ENCODE peak calls at places on chromosomes 11 and 22, in ten cellular contexts. G is IMR-90, Z is cardiac fibroblast, T is MCF 10A, R is glutamatergic neuron, B is ovary, A is tibial nerve, Y is BJ, J is bronchial epithelial cell, O is kidney epithelial cell. K is an unnamed sample.

GRCh38 chr11:130313383-130314183 is 1.1 kb downstream of the ZBTB44 start:
- DNase-seq in R (no peak), J (peak), A (no peak), B (no peak), O (no peak), Y (no peak), T (peak), G (peak), Z (no peak), K (no peak)

GRCh38 chr11:123590296-123590912 is 64.0 kb downstream of the SCN3B start:
- DNase-seq in J (peak), O (peak), B (no peak), T (peak), R (no peak), A (peak), Y (peak), G (peak), Z (peak), K (peak)

GRCh38 chr11:45146072-45147016 is at the start of gene PRDM11:
- DNase-seq in Z (peak), A (no peak), R (peak), O (no peak), J (peak), B (peak), Y (no peak), T (peak), G (peak), K (peak)

GRCh38 chr11:126494831-126495230 is 139.3 kb downstream of the ST3GAL4 start:
- DNase-seq in O (no peak), Z (no peak), T (no peak), Y (no peak), A (no peak), G (no peak), J (no peak), B (no peak), R (no peak), K (no peak)

GRCh38 chr11:92048415-92048814 is 176.2 kb upstream of the FAT3 start:
- DNase-seq in J (peak), G (no peak), O (no peak), Y (no peak), R (no peak), T (peak), B (no peak), A (no peak), Z (no peak), K (no peak)

GRCh38 chr22:27175444-27175843 is 518.1 kb downstream of the MIAT start:
- DNase-seq in Y (no peak), G (no peak), B (no peak), O (no peak), J (peak), R (no peak), T (no peak), Z (no peak), A (no peak), K (no peak)

GRCh38 chr11:81569999-81570398 is 1163.7 kb downstream of the FAM181B start:
- DNase-seq in J (no peak), A (no peak), Z (no peak), Y (no peak), T (no peak), O (no peak), B (no peak), G (no peak), R (no peak), K (no peak)

GRCh38 chr11:45599161-45599943 is 66.1 kb downstream of the CHST1 start:
- DNase-seq in B (no peak), Y (no peak), T (no peak), Z (no peak), R (no peak), J (no peak), G (no peak), A (no peak), O (no peak), K (no peak)

GRCh38 chr11:71420455-71421241 is 27.5 kb downstream of the DHCR7 start:
- DNase-seq in B (no peak), T (peak), Z (peak), R (peak), O (peak), J (peak), Y (no peak), A (no peak), G (peak), K (peak)

GRCh38 chr11:85663781-85664560 is 958 bp downstream of the CREBZF start:
- DNase-seq in G (peak), B (peak), Y (no peak), A (peak), Z (peak), T (peak), O (no peak), J (peak), R (peak), K (no peak)

GRCh38 chr11:126890561-126890960 is 110.0 kb downstream of the KIRREL3 start:
- DNase-seq in Y (no peak), J (no peak), G (no peak), O (no peak), T (no peak), B (no peak), R (no peak), A (no peak), Z (no peak), K (no peak)

GRCh38 chr11:132866783-132867545 is 665.3 kb downstream of the OPCML start:
- DNase-seq in Y (no peak), Z (no peak), O (peak), G (peak), R (no peak), T (peak), J (peak), B (no peak), A (no peak), K (no peak)

GRCh38 chr11:6889835-6890234 is 2.5 kb downstream of the OR2D2 start:
- DNase-seq in Y (no peak), J (no peak), G (no peak), A (no peak), T (no peak), R (no peak), B (no peak), Z (no peak), O (no peak), K (no peak)

GRCh38 chr11:130418756-130419155 is 9.7 kb downstream of the ADAMTS8 start:
- DNase-seq in B (no peak), T (no peak), O (no peak), Z (peak), A (no peak), J (no peak), R (no peak), Y (no peak), G (peak), K (no peak)

GRCh38 chr11:72722050-72722748 is 30.0 kb downstream of the ARAP1 start:
- DNase-seq in R (peak), Z (peak), Y (peak), T (peak), A (peak), B (peak), G (peak), J (peak), O (peak), K (peak)

GRCh38 chr22:39520874-39521857 is 804 bp downstream of the ATF4 start:
- DNase-seq in T (peak), Z (peak), Y (no peak), R (peak), O (no peak), B (peak), G (peak), J (no peak), A (peak), K (peak)

GRCh38 chr11:118872403-118872821 is 11.3 kb upstream of the CXCR5 start:
- DNase-seq in R (no peak), B (peak), Y (no peak), O (no peak), T (no peak), Z (no peak), J (no peak), A (no peak), G (no peak), K (no peak)

GRCh38 chr11:118877487-118878173 is 6.1 kb upstream of the CXCR5 start:
- DNase-seq in G (no peak), Z (no peak), R (no peak), J (no peak), B (no peak), A (no peak), T (no peak), O (no peak), Y (no peak), K (no peak)

GRCh38 chr11:118870396-118871343 is 13.0 kb upstream of the CXCR5 start:
- DNase-seq in R (no peak), G (peak), T (no peak), A (peak), J (no peak), Y (no peak), B (peak), Z (peak), O (peak), K (no peak)

GRCh38 chr11:118876261-118876660 is 7.4 kb upstream of the CXCR5 start:
- DNase-seq in Y (no peak), R (no peak), G (no peak), T (no peak), J (no peak), B (no peak), A (no peak), Z (no peak), O (no peak), K (no peak)

GRCh38 chr11:118873804-118874203 is 9.9 kb upstream of the CXCR5 start:
- DNase-seq in Z (no peak), B (no peak), T (no peak), J (no peak), G (no peak), O (no peak), R (no peak), A (no peak), Y (no peak), K (no peak)
- TF ChIP-seq CTCF in Z (no peak), B (no peak), T (no peak), J (no peak), G (no peak), O (no peak), R (no peak), A (no peak), Y (no peak), K (no peak)

GRCh38 chr22:19168088-19168890 is 10.2 kb downstream of the SLC25A1 start:
- DNase-seq in O (no peak), Y (no peak), J (no peak), A (no peak), R (no peak), B (no peak), Z (no peak), T (no peak), G (no peak), K (no peak)
- TF ChIP-seq CTCF in O (no peak), Y (peak), J (peak), A (no peak), R (no peak), B (no peak), Z (no peak), T (no peak), G (no peak), K (no peak)

GRCh38 chr22:42303304-42304020 is 33.0 kb upstream of the TCF20 start:
- DNase-seq in G (no peak), B (no peak), O (no peak), J (no peak), A (no peak), Z (no peak), T (no peak), R (no peak), Y (no peak), K (no peak)
- TF ChIP-seq CTCF in G (no peak), B (no peak), O (no peak), J (no peak), A (no peak), Z (no peak), T (no peak), R (no peak), Y (no peak), K (no peak)

GRCh38 chr22:37674951-37675929 is at the start of gene LGALS1:
- DNase-seq in R (peak), B (peak), Z (peak), T (peak), J (peak), G (peak), Y (peak), O (peak), A (peak), K (peak)
- TF ChIP-seq CTCF in R (no peak), B (peak), Z (peak), T (no peak), J (peak), G (no peak), Y (peak), O (peak), A (peak), K (peak)

DNA sequence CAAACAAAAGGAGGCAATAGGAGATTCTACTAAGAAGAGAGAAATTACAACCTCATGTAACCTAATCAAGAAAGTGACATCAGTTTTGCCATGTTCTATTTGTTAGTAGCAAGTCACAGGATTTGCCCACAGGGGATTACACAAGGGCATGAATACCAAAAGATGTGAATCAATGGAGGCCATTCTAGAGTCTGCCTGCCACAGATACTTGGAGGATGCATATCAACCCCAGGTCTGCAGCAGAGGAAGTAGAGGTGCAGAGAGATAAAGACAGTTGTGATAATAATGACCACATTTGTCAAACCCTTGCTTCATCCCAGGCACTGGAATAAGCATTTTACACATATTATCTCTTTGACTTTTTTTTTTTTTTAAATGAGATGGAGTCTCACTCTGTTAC is 2.4 kb upstream of the ASCC2 start:
- DNase-seq in A (no peak), R (no peak), Y (no peak), G (no peak), Z (no peak), J (peak), B (no peak), O (no peak), T (no peak), K (no peak)
- TF ChIP-seq CTCF in A (no peak), R (no peak), Y (no peak), G (no peak), Z (no peak), J (no peak), B (no peak), O (no peak), T (no peak), K (no peak)

DNA sequence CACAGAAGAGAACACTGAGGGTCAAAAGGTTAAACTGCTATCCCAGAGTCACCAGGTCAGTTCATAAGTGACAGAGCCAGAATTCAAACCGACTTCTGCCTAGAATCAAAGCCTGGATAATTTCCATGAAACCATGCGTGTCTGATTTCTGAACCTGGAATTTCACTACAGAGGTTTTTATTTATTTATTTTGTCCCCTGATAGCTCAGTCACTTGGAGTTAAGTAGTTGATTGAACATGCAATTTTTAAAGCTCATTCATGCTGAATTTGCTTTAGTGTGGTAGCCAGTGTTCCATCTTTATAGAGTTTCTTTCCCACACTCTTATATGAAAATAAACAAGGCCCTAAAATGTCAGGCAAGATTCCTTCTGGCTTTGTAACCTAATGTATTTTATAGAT is 93.2 kb downstream of the NAV2 start:
- DNase-seq in G (peak), B (no peak), T (no peak), Z (no peak), R (no peak), J (no peak), O (no peak), Y (no peak), A (no peak), K (no peak)
- TF ChIP-seq CTCF in G (no peak), B (no peak), T (no peak), Z (no peak), R (no peak), J (no peak), O (no peak), Y (no peak), A (no peak), K (no peak)